ENCODE peak calls at places on chromosome 3, in seven cellular contexts. O is AG04450, H is transverse colon, A is Panc1, X is ovary, I is suprapubic skin, D is astrocyte. S is an unnamed sample.

GRCh38 chr3:49910409-49911123 is 6.9 kb upstream of the MST1R start:
- DNase-seq in O (no peak), H (no peak), A (no peak), X (no peak), I (no peak), D (no peak), S (no peak)

GRCh38 chr3:37862219-37862711 is 585 bp downstream of the CTDSPL start:
- DNase-seq in O (no peak), H (peak; percentile 55), A (no peak), X (peak; percentile 58), I (no peak), D (no peak), S (no peak)

GRCh38 chr3:102449930-102450329 is 15.1 kb downstream of the ZPLD1 start:
- DNase-seq in O (no peak), H (no peak), A (no peak), X (no peak), I (no peak), D (no peak), S (no peak)

GRCh38 chr3:123202451-123202850 is 708 bp downstream of the SEC22A start:
- DNase-seq in O (no peak), H (no peak), A (no peak), X (no peak), I (no peak), D (no peak), S (no peak)

GRCh38 chr3:72951259-72951722 is 45.3 kb upstream of the PPP4R2 start:
- DNase-seq in O (no peak), H (no peak), A (no peak), X (no peak), I (no peak), D (no peak), S (no peak)

GRCh38 chr3:67564008-67564407 is 90.4 kb downstream of the SUCLG2 start:
- DNase-seq in O (no peak), H (no peak), A (no peak), X (no peak), I (no peak), D (no peak), S (no peak)

GRCh38 chr3:71512000-71512399 is 71.5 kb downstream of the FOXP1 start:
- DNase-seq in O (no peak), H (peak; percentile 16), A (no peak), X (no peak), I (no peak), D (no peak), S (no peak)

GRCh38 chr3:99473321-99473751 is 165.1 kb upstream of the COL8A1 start:
- DNase-seq in O (no peak), H (no peak), A (no peak), X (no peak), I (no peak), D (peak; percentile 82), S (no peak)

GRCh38 chr3:24378313-24378712 is 116.3 kb downstream of the THRB start:
- DNase-seq in O (no peak), H (no peak), A (no peak), X (no peak), I (no peak), D (no peak), S (no peak)

GRCh38 chr3:9238727-9239295 is 10.6 kb downstream of the SRGAP3 start:
- DNase-seq in O (no peak), H (no peak), A (no peak), X (no peak), I (peak; percentile 58), D (no peak), S (no peak)

GRCh38 chr3:189186093-189186492 is 14.3 kb downstream of the TPRG1 start:
- DNase-seq in O (no peak), H (no peak), A (no peak), X (no peak), I (no peak), D (peak; percentile 56), S (no peak)

DNA sequence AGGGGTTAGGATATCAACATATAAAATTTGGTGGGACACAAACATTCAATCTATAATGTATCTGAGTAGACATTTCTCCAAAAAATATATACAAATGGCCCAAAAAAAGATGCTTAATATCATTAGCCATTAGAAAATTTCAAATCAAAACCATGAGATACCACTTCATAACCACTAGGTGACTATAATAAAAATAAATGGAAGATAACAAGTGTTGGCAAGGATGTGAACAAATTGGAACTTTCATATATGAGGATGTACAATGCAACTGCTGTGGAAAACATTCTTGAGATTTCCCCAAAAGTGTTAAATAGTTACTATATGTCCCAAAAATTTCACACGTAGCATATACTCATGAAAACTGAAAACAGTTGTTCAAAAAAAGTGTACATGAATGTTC is 36.5 kb upstream of the WNT7A start:
- DNase-seq in O (no peak), H (no peak), A (no peak), X (no peak), I (no peak), D (no peak), S (no peak)
- H3K9me3 ChIP-seq in O (no peaks in the 10 kb centered on the region), H (peaks cover 8% of the 10 kb centered on the region), A (peaks cover under 1% of the 10 kb centered on the region), X (no peaks in the 10 kb centered on the region), I (peaks cover 21% of the 10 kb centered on the region), D (peaks cover 2% of the 10 kb centered on the region), S (no peaks in the 10 kb centered on the region)

GRCh38 chr3:4503050-4503449 is 9.9 kb downstream of the ITPR1 start:
- DNase-seq in O (no peak), H (peak; percentile 11), A (no peak), X (no peak), I (no peak), D (no peak), S (no peak)

GRCh38 chr3:4506559-4507009 is 13.4 kb downstream of the ITPR1 start:
- DNase-seq in O (no peak), H (no peak), A (no peak), X (no peak), I (no peak), D (no peak), S (no peak)

GRCh38 chr3:4507010-4507596 is 14.0 kb downstream of the ITPR1 start:
- DNase-seq in O (no peak), H (no peak), A (no peak), X (no peak), I (no peak), D (no peak), S (no peak)

GRCh38 chr3:4505688-4506558 is 12.8 kb downstream of the ITPR1 start:
- DNase-seq in O (no peak), H (no peak), A (no peak), X (no peak), I (no peak), D (no peak), S (no peak)

DNA sequence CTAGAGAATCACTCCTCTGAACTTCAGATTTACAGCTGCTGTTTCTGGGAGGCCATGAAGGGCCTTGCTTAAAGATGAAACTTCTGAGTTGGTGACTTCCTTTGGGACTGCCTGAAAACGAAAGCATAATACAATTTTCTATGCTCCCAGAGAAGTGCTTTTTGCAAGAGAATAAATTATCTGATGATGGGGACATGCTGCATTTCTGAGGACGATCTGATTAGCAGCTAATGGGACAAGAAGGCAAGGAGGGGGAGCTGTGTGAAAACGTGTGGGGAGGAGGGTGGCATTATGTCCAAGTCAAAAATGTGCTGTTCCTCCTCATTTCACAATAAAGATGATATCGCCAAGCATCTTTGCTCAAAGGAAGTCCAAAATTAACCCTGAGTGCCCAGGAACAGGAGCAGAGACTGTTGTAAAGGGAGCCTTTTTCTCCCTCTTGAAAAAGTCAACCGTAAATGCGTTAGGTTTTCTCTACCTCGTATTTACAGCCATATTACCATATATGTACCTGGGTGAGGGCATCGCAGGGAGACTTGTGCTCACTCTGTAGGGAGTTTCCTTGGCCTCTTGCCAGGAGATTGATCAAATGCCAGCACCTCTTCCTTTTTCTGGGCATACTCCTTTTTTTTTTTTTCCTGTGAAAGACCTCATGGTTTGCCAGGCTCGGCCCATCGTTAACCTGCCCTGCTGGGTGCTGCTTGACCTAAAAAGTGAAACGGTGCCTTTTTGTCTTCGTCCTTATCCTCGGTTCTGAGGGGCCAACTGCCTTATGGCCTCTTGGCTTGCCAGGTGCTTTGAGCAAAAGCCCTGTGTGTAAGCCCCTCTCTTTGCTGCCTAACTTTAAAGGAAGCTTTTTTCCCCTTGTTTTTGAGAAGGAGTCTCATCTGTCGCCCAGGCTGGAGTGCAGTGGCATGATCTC is 11.5 kb downstream of the ITPR1 start:
- DNase-seq in O (no peak), H (peak; percentile 70), A (no peak), X (peak; percentile 27), I (no peak), D (no peak), S (no peak)
- H3K27ac ChIP-seq in O (peak overlapping the region; percentile 12), H (peak overlapping the region; percentile 75), A (no peak overlapping the region), X (peak overlapping the region; percentile 65), I (no peak overlapping the region), D (no peak overlapping the region), S (no peak overlapping the region)

GRCh38 chr3:25489858-25490591 is 62.0 kb downstream of the RARB start:
- DNase-seq in O (no peak), H (no peak), A (no peak), X (no peak), I (no peak), D (no peak), S (no peak)
- H3K9me3 ChIP-seq in O (peaks cover 4% of the 10 kb centered on the region), H (peaks cover 17% of the 10 kb centered on the region), A (no peaks in the 10 kb centered on the region), X (no peaks in the 10 kb centered on the region), I (peaks cover 5% of the 10 kb centered on the region), D (no peaks in the 10 kb centered on the region), S (no peaks in the 10 kb centered on the region)

GRCh38 chr3:7029562-7029961 is 168.6 kb downstream of the GRM7 start:
- DNase-seq in O (no peak), H (no peak), A (no peak), X (no peak), I (no peak), D (no peak), S (no peak)
- H3K27ac ChIP-seq in O (no peak overlapping the region), H (no peak overlapping the region), A (no peak overlapping the region), X (no peak overlapping the region), I (no peak overlapping the region), D (no peak overlapping the region), S (no peak overlapping the region)

GRCh38 chr3:112856537-112856936 is 9.9 kb upstream of the CD200R1L start:
- DNase-seq in O (no peak), H (no peak), A (no peak), X (no peak), I (no peak), D (no peak), S (no peak)
- H3K9me3 ChIP-seq in O (no peaks in the 10 kb centered on the region), H (peaks cover 9% of the 10 kb centered on the region), A (no peaks in the 10 kb centered on the region), X (no peaks in the 10 kb centered on the region), I (no peaks in the 10 kb centered on the region), D (no peaks in the 10 kb centered on the region), S (no peaks in the 10 kb centered on the region)

GRCh38 chr3:127706312-127706711 is 33.6 kb downstream of the ABTB1 start:
- DNase-seq in O (no peak), H (peak; percentile 3), A (no peak), X (no peak), I (peak; percentile 73), D (no peak), S (no peak)
- H3K27ac ChIP-seq in O (no peak overlapping the region), H (peak overlapping the region; percentile 68), A (no peak overlapping the region), X (no peak overlapping the region), I (peak overlapping the region; percentile 18), D (no peak overlapping the region), S (no peak overlapping the region)

DNA sequence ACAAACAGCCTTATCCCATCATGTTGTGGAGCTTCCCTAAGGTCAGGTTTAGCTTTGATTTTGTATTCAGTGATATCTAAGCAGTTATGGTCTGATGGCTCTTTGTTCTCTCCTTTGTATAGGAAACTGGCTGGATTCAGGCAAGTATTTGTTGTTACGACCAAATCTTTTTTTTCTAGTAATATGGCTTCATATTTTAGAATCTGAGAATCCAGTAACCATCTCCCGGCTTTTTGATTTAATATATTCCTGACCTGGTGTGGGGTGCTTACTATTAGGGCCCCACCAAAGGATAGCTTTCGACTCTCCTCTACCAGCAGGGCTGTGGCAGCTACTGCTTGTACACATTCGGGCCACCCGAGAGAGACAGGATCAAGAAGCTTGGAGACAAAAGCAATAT is 23.0 kb downstream of the ARL8B start:
- DNase-seq in O (no peak), H (no peak), A (no peak), X (no peak), I (no peak), D (no peak), S (no peak)
- H3K9me3 ChIP-seq in O (peaks cover 5% of the 10 kb centered on the region), H (no peaks in the 10 kb centered on the region), A (no peaks in the 10 kb centered on the region), X (no peaks in the 10 kb centered on the region), I (no peaks in the 10 kb centered on the region), D (no peaks in the 10 kb centered on the region), S (no peaks in the 10 kb centered on the region)

S was measured in iPS DF 6.9.